ENCODE peak calls at places on chromosomes 4 and X, in five cellular contexts. P is BE2C, C is left ventricle myocardium inferior, E is H9, T is cardiac fibroblast. G is an unnamed sample.

GRCh38 chr4:98260047-98260578 is 1.1 kb upstream of the RAP1GDS1 start:
- DNase-seq in T (no peak), C (peak; percentile 43), P (peak; percentile 59), E (peak; percentile 62), G (no peak)

GRCh38 chr4:144667500-144667899 is 21.5 kb downstream of the HHIP start:
- DNase-seq in T (peak; percentile 42), P (no peak), C (no peak), E (no peak), G (no peak)

GRCh38 chrX:29299689-29300088 is 712.4 kb downstream of the IL1RAPL1 start:
- DNase-seq in T (peak; percentile 13), C (no peak), P (no peak), E (no peak), G (no peak)

GRCh38 chr4:177569443-177569842 is 127.2 kb upstream of the AGA start:
- DNase-seq in E (no peak), C (no peak), P (no peak), T (no peak), G (no peak)

GRCh38 chr4:38753021-38753806 is 29.6 kb downstream of the TLR10 start:
- DNase-seq in P (peak; percentile 45), E (peak; percentile 97), C (peak; percentile 78), T (peak; percentile 97), G (peak; percentile 84)

GRCh38 chrX:53089224-53089842 is 4.6 kb upstream of the KANTR start:
- DNase-seq in E (no peak), T (peak; percentile 75), P (peak; percentile 40), C (peak; percentile 29), G (peak; percentile 66)

GRCh38 chrX:78375894-78376293 is 48.5 kb upstream of the CYSLTR1 start:
- DNase-seq in P (no peak), T (peak; percentile 25), C (no peak), E (no peak), G (no peak)

GRCh38 chr4:87011340-87012034 is 76.7 kb downstream of the AFF1 start:
- DNase-seq in P (no peak), T (peak; percentile 96), E (no peak), C (no peak), G (no peak)

GRCh38 chr4:128220286-128221235 is 67.1 kb downstream of the PGRMC2 start:
- DNase-seq in T (peak; percentile 82), E (no peak), P (no peak), C (no peak), G (no peak)

GRCh38 chrX:50691820-50692219 is 122.2 kb downstream of the SHROOM4 start:
- DNase-seq in T (peak; percentile 58), C (no peak), P (peak; percentile 18), E (peak; percentile 33), G (no peak)

GRCh38 chr4:128177376-128177959 is 110.1 kb downstream of the PGRMC2 start:
- DNase-seq in C (no peak), E (no peak), T (peak; percentile 6), P (no peak), G (no peak)

GRCh38 chr4:11765849-11766453 is 337.3 kb upstream of the HS3ST1 start:
- DNase-seq in T (peak; percentile 58), P (no peak), E (peak; percentile 32), C (no peak), G (no peak)

GRCh38 chr4:100823066-100823992 is 305.5 kb upstream of the EMCN start:
- DNase-seq in T (peak; percentile 21), P (no peak), C (no peak), E (no peak), G (no peak)

GRCh38 chr4:25662306-25662705 is 6.7 kb downstream of the SLC34A2 start:
- DNase-seq in E (no peak), T (no peak), C (no peak), P (no peak), G (no peak)
- TF ChIP-seq CTCF in E (no peak), T (no peak), C (no peak), P (no peak), G (no peak)

GRCh38 chrX:19535481-19535880 is 20.2 kb upstream of the MAP3K15 start:
- DNase-seq in C (no peak), E (no peak), P (no peak), T (peak; percentile 37), G (no peak)
- TF ChIP-seq CTCF in C (peak; percentile 36), E (peak; percentile 55), P (peak; percentile 52), T (peak; percentile 27), G (peak; percentile 66)

GRCh38 chrX:108584617-108585211 is 145.1 kb downstream of the COL4A5 start:
- DNase-seq in P (peak; percentile 5), C (no peak), T (peak; percentile 18), E (peak; percentile 52), G (no peak)
- TF ChIP-seq CTCF in P (peak; percentile 53), C (peak; percentile 19), T (peak; percentile 14), E (peak; percentile 68), G (peak; percentile 70)

GRCh38 chr4:10160280-10160856 is 43.8 kb upstream of the WDR1 start:
- DNase-seq in P (no peak), T (peak; percentile 65), E (peak; percentile 30), C (no peak), G (no peak)
- TF ChIP-seq CTCF in P (peak; percentile 5), T (peak; percentile 40), E (peak; percentile 67), C (peak; percentile 58), G (peak; percentile 50)

DNA sequence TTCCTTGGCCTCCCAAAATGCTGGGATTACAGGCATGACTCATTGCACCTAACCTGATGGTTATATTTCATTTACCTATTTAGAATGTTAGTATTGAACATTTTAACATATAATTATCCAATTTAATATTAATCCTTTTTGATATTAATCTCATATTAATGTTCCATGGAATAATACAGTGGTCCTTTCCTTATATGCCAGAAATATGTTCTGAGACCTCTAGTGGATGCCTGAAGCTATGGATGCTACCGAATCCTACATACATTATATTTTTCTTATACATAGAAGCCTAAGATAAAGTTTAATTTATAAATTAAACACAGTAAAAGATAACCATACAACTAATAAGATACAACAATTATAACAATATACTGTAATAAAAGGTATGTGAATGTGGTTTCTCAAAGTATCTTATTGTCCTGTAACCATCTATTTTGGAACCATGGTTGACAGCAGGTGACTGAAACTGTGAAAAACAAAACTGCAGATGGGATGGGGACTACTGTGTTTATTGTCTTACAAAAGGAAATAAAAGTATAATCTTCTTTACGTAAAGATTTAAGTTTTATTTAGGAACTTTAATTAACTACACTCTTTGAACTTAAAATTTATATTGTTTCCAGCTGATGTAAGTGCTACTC is 431.4 kb downstream of the GRID2 start:
- DNase-seq in T (no peak), P (no peak), C (no peak), E (no peak), G (no peak)
- TF ChIP-seq CTCF in T (no peak), P (peak; percentile 38), C (no peak), E (peak; percentile 52), G (peak; percentile 48)

DNA sequence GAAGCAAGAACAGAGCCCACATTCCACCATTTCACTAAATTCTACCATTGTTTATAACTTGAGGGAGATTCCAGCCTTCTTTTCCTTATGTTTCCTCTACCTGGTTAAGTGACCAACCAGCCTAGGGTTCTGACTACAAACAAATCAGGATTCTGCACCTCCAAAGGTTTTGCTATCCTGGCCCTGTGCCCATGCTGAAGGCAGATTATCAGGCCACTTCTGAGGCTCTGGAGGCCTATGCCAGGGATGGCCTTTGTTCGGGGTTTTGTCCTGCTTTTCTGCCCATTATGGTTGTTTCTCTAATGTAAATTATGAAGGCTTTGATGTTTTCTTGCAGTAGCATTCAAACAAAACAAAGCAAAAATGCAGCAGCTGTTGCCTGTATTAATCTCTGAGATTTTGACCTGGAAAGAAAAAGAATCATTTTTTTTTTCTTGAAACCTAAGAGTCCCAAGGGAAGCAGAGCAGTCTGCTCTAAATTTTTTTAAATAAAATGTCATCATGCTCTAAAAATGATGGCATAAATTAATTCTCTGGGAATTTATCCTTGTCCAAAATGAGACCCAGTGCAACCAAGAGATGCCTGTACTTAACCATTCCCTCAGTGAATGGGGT is 55.6 kb downstream of the RNF150 start:
- DNase-seq in P (peak; percentile 32), E (no peak), C (peak; percentile 25), T (no peak), G (no peak)
- TF ChIP-seq CTCF in P (peak; percentile 22), E (no peak), C (no peak), T (no peak), G (no peak)

GRCh38 chr4:44679060-44679459 is 840 bp downstream of the GUF1 start:
- DNase-seq in C (no peak), E (no peak), P (no peak), T (no peak), G (no peak)

GRCh38 chr4:44678094-44679023 is at the start of gene GUF1:
- DNase-seq in T (peak; percentile 90), P (peak; percentile 92), E (peak; percentile 92), C (peak; percentile 89), G (peak; percentile 89)

GRCh38 chr4:44670466-44671199 is 7.6 kb upstream of the GUF1 start:
- DNase-seq in E (no peak), C (no peak), P (no peak), T (no peak), G (no peak)

GRCh38 chr4:44671636-44672035 is 6.6 kb upstream of the GUF1 start:
- DNase-seq in P (no peak), T (no peak), E (no peak), C (no peak), G (no peak)

DNA sequence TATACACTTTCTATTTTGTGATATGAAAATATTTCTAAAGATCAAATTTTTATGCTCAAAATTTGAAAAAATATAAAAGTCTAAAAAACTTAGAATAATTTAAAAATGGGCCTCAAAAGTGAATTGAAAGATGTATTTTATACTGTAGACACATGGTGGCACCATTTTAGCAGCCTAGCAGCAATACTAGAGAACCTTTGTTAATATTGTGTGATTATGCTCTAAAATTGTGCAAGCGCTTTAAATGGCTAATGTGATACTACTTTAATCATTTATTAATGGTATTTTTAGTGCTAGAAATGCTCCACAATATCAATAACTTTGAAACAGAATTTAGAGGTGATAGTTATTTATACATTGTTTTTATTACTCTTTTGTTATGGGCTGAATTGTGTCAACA is 3.7 kb upstream of the GUF1 start:
- DNase-seq in C (no peak), P (no peak), E (no peak), T (no peak), G (no peak)
- TF ChIP-seq CTCF in C (no peak), P (no peak), E (no peak), T (no peak), G (no peak)

DNA sequence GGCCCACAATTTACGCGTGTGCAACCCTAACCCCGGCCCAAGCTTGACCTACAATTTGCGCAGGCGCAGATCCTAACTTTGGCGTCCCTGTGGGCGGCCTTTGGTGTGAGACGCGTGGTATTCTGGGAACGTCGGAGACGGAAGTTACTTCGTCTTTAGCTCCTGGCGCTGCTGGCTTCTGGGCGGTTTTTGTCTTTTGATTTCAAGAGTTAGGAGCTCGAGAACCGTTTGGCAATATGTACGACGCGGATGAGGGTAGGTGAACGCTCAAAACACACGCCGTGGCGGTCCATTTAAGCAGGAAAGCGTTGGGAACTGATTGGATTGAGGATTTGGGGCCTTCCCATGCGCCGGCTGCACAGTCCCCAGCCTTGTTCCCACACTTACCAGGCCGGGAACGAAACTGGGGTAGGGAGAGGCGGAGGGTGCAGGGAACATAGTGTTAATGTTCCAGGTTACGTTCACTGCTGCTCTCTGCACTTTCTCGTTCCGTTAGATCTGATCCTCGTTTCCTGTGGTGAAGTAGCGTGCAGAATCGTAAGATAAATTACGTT is at the start of gene POLR2B:
- DNase-seq in T (peak; percentile 96), C (peak; percentile 95), P (peak; percentile 94), E (peak; percentile 97), G (peak; percentile 93)
- TF ChIP-seq CTCF in T (no peak), C (no peak), P (no peak), E (no peak), G (no peak)

G was measured in type B pancreatic cell.